ENCODE peak calls at places on chromosomes 6 and 20, in eight cellular contexts. J is uterus; N is HL-60; F is psoas muscle; P is gastrocnemius medialis; T is caudate nucleus; B is CD4-positive, alpha-beta T cell; Y is esophagus muscularis mucosa. V is an unnamed sample.
A peak's percentile ranks its signal among the peaks of the same experiment; 100 is the strongest.

GRCh38 chr20:48404598-48404997 is 423.2 kb downstream of the PREX1 start:
- DNase-seq in N (no peak), F (no peak), T (no peak), B (no peak), Y (no peak), P (no peak), J (no peak), V (no peak)

GRCh38 chr6:79600313-79601019 is 30.7 kb upstream of the SH3BGRL2 start:
- DNase-seq in T (no peak), B (no peak), J (no peak), F (no peak), N (no peak), P (no peak), Y (no peak), V (no peak)

GRCh38 chr20:17794400-17794799 is 94.6 kb downstream of the BANF2 start:
- DNase-seq in N (no peak), P (no peak), B (no peak), F (peak; percentile 51), J (no peak), Y (no peak), T (peak; percentile 5), V (no peak)

GRCh38 chr6:138491020-138491419 is 8.3 kb downstream of the NHSL1 start:
- DNase-seq in F (no peak), B (no peak), T (no peak), Y (no peak), N (no peak), J (no peak), P (no peak), V (no peak)

GRCh38 chr20:58054082-58054481 is 174.4 kb downstream of the ANKRD60 start:
- DNase-seq in B (no peak), J (no peak), P (no peak), N (no peak), F (no peak), Y (peak; percentile 64), T (no peak), V (no peak)

GRCh38 chr6:76451926-76452709 is 379.7 kb upstream of the IMPG1 start:
- DNase-seq in Y (no peak), N (no peak), P (no peak), J (no peak), F (peak; percentile 32), T (no peak), B (no peak), V (no peak)

GRCh38 chr6:157688960-157689599 is 134.0 kb upstream of the SNX9 start:
- DNase-seq in N (no peak), B (no peak), J (peak; percentile 38), Y (no peak), T (no peak), P (no peak), F (no peak), V (no peak)

GRCh38 chr6:152391179-152391880 is 245.8 kb downstream of the SYNE1 start:
- DNase-seq in J (no peak), P (no peak), T (no peak), B (no peak), N (no peak), Y (no peak), F (no peak), V (no peak)

GRCh38 chr6:29490055-29490454 is 2.3 kb upstream of the MAS1L start:
- DNase-seq in B (no peak), F (no peak), Y (no peak), J (no peak), P (no peak), T (no peak), N (peak; percentile 9), V (no peak)

GRCh38 chr6:148518371-148519156 is 175.9 kb downstream of the SASH1 start:
- DNase-seq in T (no peak), B (no peak), J (no peak), F (peak; percentile 88), P (peak; percentile 49), Y (no peak), N (no peak), V (no peak)

GRCh38 chr6:148521158-148521557 is 178.5 kb downstream of the SASH1 start:
- DNase-seq in T (no peak), F (no peak), B (no peak), N (no peak), P (no peak), Y (no peak), J (no peak), V (no peak)

GRCh38 chr6:148521586-148521985 is 178.9 kb downstream of the SASH1 start:
- DNase-seq in B (no peak), Y (no peak), P (no peak), N (no peak), J (no peak), T (no peak), F (no peak), V (no peak)

GRCh38 chr6:148517518-148517917 is 174.9 kb downstream of the SASH1 start:
- DNase-seq in F (no peak), P (no peak), Y (no peak), T (no peak), N (no peak), B (no peak), J (no peak), V (no peak)

DNA sequence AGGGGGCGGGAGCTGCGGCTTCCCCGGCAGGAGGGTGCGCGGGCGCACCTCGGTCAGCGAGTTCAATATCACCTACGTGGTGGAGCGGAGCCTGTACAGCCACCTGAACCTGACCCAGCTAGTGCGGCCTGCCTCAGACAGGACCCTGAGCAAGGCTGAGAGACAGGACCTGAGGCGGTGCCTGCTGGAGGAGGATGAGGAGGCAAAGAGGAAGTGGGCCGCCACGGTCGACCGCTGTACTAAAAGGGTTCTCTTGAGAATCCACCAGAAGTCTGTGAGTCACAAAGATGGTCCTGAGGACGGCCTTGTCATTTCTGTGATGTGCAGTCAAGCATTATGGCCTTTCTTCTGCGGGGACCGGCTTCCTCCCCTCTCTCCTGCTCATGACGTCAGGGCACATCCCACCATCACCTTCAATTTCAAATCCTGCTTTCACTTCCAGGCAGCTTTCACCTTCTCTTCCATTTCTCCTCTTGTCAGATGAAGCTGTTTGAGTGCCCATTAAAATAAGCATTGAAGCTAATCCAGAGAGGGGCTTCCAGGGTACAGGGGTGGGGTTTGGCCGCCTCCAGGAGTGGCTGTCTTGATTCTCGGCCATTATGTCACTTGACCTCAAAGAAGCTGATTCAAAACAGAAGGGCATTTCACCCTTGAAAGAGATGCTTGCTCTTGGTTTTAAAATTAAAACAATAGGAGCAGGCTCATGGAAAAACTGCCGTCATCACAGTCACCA is 177.6 kb downstream of the SASH1 start:
- DNase-seq in B (no peak), P (no peak), Y (no peak), J (no peak), N (no peak), F (peak; percentile 66), T (no peak), V (no peak)
- H3K27ac ChIP-seq in B (no peak overlapping the region), P (peak overlapping the region; percentile 69), Y (peak overlapping the region; percentile 45), J (peak overlapping the region; percentile 66), N (no peak overlapping the region), F (peak overlapping the region; percentile 46), T (peak overlapping the region; percentile 56), V (no peak overlapping the region)

DNA sequence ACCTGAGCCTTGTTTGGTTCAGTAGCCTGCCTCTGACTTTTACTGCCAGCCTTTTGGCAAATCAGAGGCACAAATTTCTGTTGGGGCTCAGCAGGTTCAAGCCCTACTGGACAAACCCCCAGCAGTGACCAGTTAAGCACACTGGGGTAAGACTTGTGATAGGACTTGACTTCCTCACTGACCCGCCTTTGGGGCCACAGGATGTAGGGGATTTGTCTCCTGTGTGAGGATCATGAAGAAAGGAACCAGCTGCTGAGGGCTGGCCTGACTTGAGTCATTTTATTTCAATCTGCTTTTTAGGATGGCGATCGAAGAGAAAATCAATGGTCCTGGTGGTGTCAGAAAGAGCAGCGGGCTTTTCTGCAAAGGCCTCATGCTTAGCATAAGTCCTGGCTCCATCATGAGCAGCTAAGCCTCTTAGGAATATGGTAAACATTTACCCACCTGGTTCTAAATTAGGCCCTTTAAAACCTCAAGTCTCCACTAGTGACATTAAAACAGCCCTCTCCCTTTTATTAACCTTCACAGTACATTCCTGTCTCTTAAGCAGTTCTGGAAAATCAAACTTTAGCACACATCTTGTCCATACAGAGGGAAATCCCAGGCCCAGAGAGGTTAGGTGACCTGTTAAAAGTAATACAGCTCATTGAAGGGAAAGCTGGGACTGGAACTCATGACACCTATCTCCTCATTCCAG is 16.6 kb downstream of the CHMP4B start:
- DNase-seq in Y (no peak), B (no peak), N (peak; percentile 27), T (no peak), J (no peak), F (no peak), P (no peak), V (no peak)
- H3K27ac ChIP-seq in Y (peak overlapping the region; percentile 67), B (no peak overlapping the region), N (no peak overlapping the region), T (peak overlapping the region; percentile 6), J (no peak overlapping the region), F (peak overlapping the region; percentile 77), P (peak overlapping the region; percentile 70), V (no peak overlapping the region)

DNA sequence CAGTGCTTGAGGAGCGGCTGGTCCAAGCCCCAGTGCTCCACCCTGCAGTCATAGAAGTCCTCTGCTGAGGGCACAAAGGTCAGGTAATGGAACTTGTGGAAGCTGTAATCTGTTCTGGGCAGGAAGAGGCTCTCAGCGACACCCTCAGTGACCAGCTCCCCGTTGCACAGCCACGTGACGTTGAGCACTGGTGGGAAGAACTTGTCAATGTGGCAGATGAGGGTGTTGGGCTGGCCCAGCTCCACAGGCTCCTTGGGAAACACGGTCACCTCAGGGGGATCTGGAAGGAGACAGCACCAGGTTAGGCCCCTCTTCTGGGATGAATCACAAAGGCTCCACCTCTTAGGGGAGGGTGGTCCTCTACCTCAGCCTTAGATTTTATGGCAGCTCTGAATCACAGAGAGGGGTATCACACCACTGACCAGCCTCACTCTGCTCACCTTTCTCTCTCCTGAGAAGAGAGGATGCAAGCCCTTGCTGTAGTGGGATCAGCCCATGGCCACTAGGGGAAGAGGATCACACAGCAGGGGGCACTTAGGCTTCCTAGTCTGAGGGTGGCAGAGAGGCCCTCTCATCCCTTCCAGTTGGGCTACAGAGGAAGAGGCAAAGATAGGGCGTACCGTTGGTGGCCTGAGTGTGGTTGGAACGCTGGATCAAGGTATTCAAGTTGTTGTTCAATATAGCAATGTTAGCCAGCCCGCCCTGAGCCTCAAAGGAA is 4.3 kb downstream of the HLA-DPA1 start:
- DNase-seq in B (no peak), J (no peak), N (no peak), T (no peak), F (no peak), P (no peak), Y (peak; percentile 78), V (no peak)
- H3K27ac ChIP-seq in B (no peak overlapping the region), J (no peak overlapping the region), N (no peak overlapping the region), T (no peak overlapping the region), F (no peak overlapping the region), P (no peak overlapping the region), Y (no peak overlapping the region), V (no peak overlapping the region)

DNA sequence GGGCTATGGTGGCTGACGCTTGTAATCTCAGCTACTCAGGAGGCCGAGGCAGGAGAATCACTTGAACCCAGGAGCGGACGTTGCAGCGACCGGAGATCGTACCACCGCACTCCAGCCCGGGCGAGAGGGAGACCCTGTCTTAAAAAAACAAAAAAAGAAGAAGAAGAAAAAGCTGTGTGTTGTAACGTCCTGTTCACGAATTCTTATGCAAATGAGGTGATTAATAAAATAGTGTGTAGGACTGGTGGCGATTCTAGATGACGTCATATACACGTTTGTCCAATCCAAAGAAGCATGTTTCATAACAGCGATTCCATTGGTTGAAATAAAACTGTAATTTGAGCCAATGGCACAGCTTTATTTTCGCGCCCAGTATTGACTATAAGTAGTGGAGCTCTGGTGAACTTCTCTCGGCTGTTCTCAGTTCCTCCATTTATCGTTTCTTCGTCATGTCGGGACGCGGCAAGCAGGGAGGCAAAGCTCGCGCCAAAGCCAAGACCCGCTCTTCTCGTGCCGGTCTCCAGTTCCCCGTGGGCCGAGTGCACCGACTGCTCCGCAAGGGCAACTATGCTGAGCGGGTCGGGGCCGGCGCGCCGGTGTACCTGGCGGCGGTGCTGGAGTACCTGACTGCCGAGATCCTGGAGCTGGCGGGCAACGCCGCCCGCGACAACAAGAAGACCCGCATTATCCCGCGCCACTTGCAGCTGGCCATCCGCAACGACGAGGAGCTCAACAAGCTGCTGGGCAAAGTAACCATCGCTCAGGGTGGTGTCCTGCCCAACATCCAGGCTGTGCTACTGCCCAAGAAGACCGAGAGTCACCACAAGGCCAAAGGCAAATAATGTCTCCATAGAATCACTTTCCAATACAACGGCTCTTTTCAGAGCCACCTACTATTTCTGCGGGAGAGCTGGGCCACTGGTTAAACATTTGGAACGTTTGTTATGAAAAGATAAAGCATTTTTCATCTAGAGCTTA is 47.0 kb downstream of the OR2B2 start:
- DNase-seq in T (no peak), B (peak; percentile 43), Y (no peak), J (peak; percentile 60), P (peak; percentile 29), F (peak; percentile 70), N (peak; percentile 91), V (peak; percentile 95)
- H3K27ac ChIP-seq in T (peak overlapping the region; percentile 20), B (peak overlapping the region; percentile 54), Y (peak overlapping the region; percentile 66), J (peak overlapping the region; percentile 16), P (no peak overlapping the region), F (peak overlapping the region; percentile 42), N (peak overlapping the region; percentile 95), V (peak overlapping the region; percentile 98)